ENCODE peak calls at places on chromosome 3, in four cellular contexts. I is activated T-helper 1 cell treated with Interleukin-2 at 50 U/mL for 16 hours; R is activated T-cell treated with anti-CD3 and anti-CD28 coated beads, Interleukin-2, amount 50 U/mL, for 72 hours; V is Calu3. X is an unnamed sample.

GRCh38 chr3:171747223-171747920 is 62.9 kb downstream of the PLD1 start:
- DNase-seq in I (no peak), R (no peak), V (no peak), X (no peak)

GRCh38 chr3:29335921-29336320 is 55.0 kb downstream of the RBMS3 start:
- DNase-seq in I (no peak), R (no peak), V (no peak), X (no peak)

GRCh38 chr3:8681349-8681748 is 36.8 kb upstream of the SSUH2 start:
- DNase-seq in I (no peak), R (no peak), V (no peak), X (no peak)

GRCh38 chr3:193737191-193737751 is 144.3 kb downstream of the OPA1 start:
- DNase-seq in I (no peak), R (no peak), V (no peak), X (no peak)

GRCh38 chr3:63051920-63052319 is 176.7 kb upstream of the CADPS start:
- DNase-seq in I (no peak), R (no peak), V (peak), X (no peak)

GRCh38 chr3:100257601-100258000 is 3.2 kb upstream of the TBC1D23 start:
- DNase-seq in I (no peak), R (peak), V (no peak), X (no peak)

GRCh38 chr3:177338697-177339219 is 141.5 kb upstream of the TBL1XR1 start:
- DNase-seq in I (no peak), R (no peak), V (peak), X (peak)

GRCh38 chr3:47652142-47652541 is 73.5 kb upstream of the CSPG5 start:
- DNase-seq in I (no peak), R (no peak), V (no peak), X (no peak)

GRCh38 chr3:24495334-24495994 is 814 bp upstream of the THRB start:
- DNase-seq in I (no peak), R (no peak), V (peak), X (no peak)

GRCh38 chr3:49668861-49669260 is 5.3 kb upstream of the APEH start:
- DNase-seq in I (no peak), R (no peak), V (peak), X (no peak)

GRCh38 chr3:8709801-8710524 is 23.6 kb upstream of the CAV3 start:
- DNase-seq in I (no peak), R (no peak), V (no peak), X (no peak)